ENCODE peak calls at places on chromosomes 1 and 21, in five cellular contexts. One of them, this sample, is unnamed.

GRCh38 chr1:12161662-12162458 is 4.9 kb upstream of the TNFRSF1B start:
- DNase-seq in CD4-positive, alpha-beta T cell: peak
- DNase-seq in epithelial cell of esophagus: peak
- DNase-seq in WTC11: no peak
- DNase-seq in colonic mucosa: peak
- DNase-seq in this sample: peak

GRCh38 chr1:157135070-157135469 is 3.1 kb downstream of the ETV3 start:
- DNase-seq in CD4-positive, alpha-beta T cell: no peak
- DNase-seq in epithelial cell of esophagus: no peak
- DNase-seq in WTC11: no peak
- DNase-seq in colonic mucosa: no peak
- DNase-seq in this sample: no peak

GRCh38 chr1:224884428-224884827 is 45.0 kb upstream of the DNAH14 start:
- DNase-seq in CD4-positive, alpha-beta T cell: no peak
- DNase-seq in epithelial cell of esophagus: no peak
- DNase-seq in WTC11: no peak
- DNase-seq in colonic mucosa: peak
- DNase-seq in this sample: no peak

GRCh38 chr1:235074335-235075120 is 54.1 kb downstream of the TOMM20 start:
- DNase-seq in CD4-positive, alpha-beta T cell: no peak
- DNase-seq in epithelial cell of esophagus: peak
- DNase-seq in WTC11: no peak
- DNase-seq in colonic mucosa: peak
- DNase-seq in this sample: no peak

GRCh38 chr1:155127105-155127671 is 488 bp upstream of the EFNA1 start:
- DNase-seq in CD4-positive, alpha-beta T cell: no peak
- DNase-seq in epithelial cell of esophagus: peak
- DNase-seq in WTC11: peak
- DNase-seq in colonic mucosa: peak
- DNase-seq in this sample: no peak

GRCh38 chr21:41725421-41726021 is 41.3 kb downstream of the RIPK4 start:
- DNase-seq in CD4-positive, alpha-beta T cell: no peak
- DNase-seq in epithelial cell of esophagus: no peak
- DNase-seq in WTC11: no peak
- DNase-seq in colonic mucosa: no peak
- DNase-seq in this sample: no peak

GRCh38 chr1:62271932-62272728 is 47.1 kb downstream of the KANK4 start:
- DNase-seq in CD4-positive, alpha-beta T cell: peak
- DNase-seq in epithelial cell of esophagus: no peak
- DNase-seq in WTC11: no peak
- DNase-seq in colonic mucosa: no peak
- DNase-seq in this sample: no peak

GRCh38 chr1:38115251-38115650 is 68.7 kb upstream of the POU3F1 start:
- DNase-seq in CD4-positive, alpha-beta T cell: no peak
- DNase-seq in epithelial cell of esophagus: no peak
- DNase-seq in WTC11: no peak
- DNase-seq in colonic mucosa: no peak
- DNase-seq in this sample: no peak

GRCh38 chr1:200410566-200410878 is 686 bp upstream of the ZNF281 start:
- DNase-seq in CD4-positive, alpha-beta T cell: no peak
- DNase-seq in epithelial cell of esophagus: peak
- DNase-seq in WTC11: no peak
- DNase-seq in colonic mucosa: peak
- DNase-seq in this sample: no peak

GRCh38 chr1:60461889-60462595 is 388.5 kb upstream of the C1orf87 start:
- DNase-seq in CD4-positive, alpha-beta T cell: no peak
- DNase-seq in epithelial cell of esophagus: no peak
- DNase-seq in WTC11: no peak
- DNase-seq in colonic mucosa: no peak
- DNase-seq in this sample: no peak

DNA sequence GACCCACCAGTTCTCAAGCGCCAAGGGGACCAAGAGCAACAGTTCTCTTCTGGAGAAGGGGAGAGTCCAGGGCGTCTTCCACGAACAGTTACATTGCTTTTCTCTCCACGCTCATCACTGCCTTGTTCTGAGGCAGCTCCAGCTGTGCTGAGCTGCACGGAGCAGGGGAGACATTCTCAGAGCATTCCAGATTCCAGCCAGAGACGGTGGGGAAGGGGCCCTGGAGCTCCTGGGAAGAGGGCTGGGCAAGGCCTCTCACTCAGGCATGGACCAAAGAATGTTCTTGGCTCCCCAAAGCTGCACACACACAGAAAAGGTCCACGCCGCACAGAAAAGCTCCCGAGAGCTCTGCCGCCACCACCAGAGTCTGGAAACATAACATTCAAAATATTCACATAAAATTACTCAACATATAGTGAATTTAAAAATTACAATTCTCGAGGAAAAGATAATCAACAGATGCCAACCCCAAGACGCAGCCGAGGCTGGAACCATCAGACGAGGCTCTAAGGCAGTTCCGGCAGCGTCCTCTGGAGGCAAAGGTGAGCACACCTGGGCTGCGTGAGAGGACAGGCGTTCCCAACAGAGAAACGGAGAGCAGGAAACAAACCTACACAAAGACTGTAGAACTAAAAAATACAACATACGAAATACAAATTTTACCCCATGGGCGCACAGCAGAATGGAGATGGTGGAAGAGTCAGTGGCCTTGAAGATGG is 40.5 kb downstream of the UBE2G2 start:
- DNase-seq in CD4-positive, alpha-beta T cell: no peak
- DNase-seq in epithelial cell of esophagus: peak
- DNase-seq in WTC11: peak
- DNase-seq in colonic mucosa: peak
- DNase-seq in this sample: peak
- TF ChIP-seq CTCF in CD4-positive, alpha-beta T cell: peak
- TF ChIP-seq CTCF in epithelial cell of esophagus: peak
- TF ChIP-seq CTCF in WTC11: peak
- TF ChIP-seq CTCF in colonic mucosa: peak
- TF ChIP-seq CTCF in this sample: peak

DNA sequence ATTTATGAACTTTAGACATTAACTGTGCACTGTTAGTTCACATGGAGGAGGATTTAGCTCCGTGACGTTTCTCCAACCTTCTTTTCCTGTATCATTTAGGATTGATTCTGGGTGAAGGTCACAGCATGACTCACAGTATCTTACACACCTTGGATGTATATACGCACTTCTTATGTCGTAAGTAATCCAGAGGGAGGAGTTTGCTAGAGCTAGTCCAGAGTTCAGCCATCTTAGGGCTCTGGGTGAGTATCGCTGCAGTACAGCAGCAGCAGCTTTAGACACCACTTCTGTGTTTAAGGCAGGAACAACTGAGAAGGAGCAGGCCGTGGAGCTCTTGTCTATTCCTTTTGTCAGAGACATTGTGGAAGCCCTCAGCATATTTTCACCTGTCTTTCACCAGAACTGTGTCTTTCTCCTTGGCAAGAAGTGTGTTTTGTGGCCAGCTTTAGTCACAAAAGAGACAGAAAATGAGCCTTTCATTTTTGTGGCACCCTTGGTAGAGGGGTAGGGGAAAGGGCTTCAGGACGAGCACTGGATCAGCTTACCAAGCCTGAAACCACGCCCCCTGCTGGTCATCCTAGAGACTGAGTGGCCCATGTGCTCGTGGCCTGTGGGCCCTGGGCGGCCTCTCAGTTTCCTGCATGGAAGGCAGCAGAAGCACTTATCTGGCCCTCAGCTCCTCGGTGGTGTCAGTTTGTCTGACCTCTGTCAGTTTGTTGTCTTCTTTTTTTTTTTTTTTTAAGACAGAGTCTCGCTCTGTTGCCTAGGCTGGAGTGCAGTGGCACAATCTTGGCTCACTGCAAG is 64.0 kb downstream of the ADARB1 start:
- DNase-seq in CD4-positive, alpha-beta T cell: peak
- DNase-seq in epithelial cell of esophagus: peak
- DNase-seq in WTC11: peak
- DNase-seq in colonic mucosa: peak
- DNase-seq in this sample: peak
- TF ChIP-seq CTCF in CD4-positive, alpha-beta T cell: peak
- TF ChIP-seq CTCF in epithelial cell of esophagus: peak
- TF ChIP-seq CTCF in WTC11: peak
- TF ChIP-seq CTCF in colonic mucosa: peak
- TF ChIP-seq CTCF in this sample: peak

GRCh38 chr1:35294809-35295208 is 26.3 kb downstream of the ZMYM4 start:
- DNase-seq in CD4-positive, alpha-beta T cell: no peak
- DNase-seq in epithelial cell of esophagus: no peak
- DNase-seq in WTC11: no peak
- DNase-seq in colonic mucosa: no peak
- DNase-seq in this sample: no peak

GRCh38 chr1:35301674-35302392 is 33.3 kb downstream of the ZMYM4 start:
- DNase-seq in CD4-positive, alpha-beta T cell: no peak
- DNase-seq in epithelial cell of esophagus: no peak
- DNase-seq in WTC11: no peak
- DNase-seq in colonic mucosa: no peak
- DNase-seq in this sample: no peak

GRCh38 chr1:35300376-35300775 is 31.9 kb downstream of the ZMYM4 start:
- DNase-seq in CD4-positive, alpha-beta T cell: no peak
- DNase-seq in epithelial cell of esophagus: no peak
- DNase-seq in WTC11: no peak
- DNase-seq in colonic mucosa: no peak
- DNase-seq in this sample: no peak

DNA sequence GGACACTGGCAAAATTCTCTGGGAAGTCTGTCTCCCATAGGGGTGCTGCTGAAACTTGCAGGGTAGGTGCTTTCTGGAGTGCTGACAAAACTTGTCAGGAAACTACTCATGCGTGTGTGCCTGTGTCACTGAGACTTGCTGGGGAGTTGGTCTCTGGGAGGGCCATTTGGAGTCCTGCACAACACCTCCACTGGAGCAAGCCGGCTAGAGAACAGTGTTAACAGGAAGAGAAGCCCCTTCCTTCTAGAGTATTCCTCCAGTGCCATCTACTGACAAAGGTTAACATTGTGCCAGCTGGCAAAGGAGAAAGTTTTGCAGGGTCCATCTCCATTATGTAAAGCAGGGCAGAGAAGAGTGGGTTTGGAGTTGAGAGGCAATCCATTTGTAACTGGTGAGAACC is 30.0 kb downstream of the ZMYM4 start:
- DNase-seq in CD4-positive, alpha-beta T cell: no peak
- DNase-seq in epithelial cell of esophagus: peak
- DNase-seq in WTC11: peak
- DNase-seq in colonic mucosa: peak
- DNase-seq in this sample: no peak
- TF ChIP-seq CTCF in CD4-positive, alpha-beta T cell: peak
- TF ChIP-seq CTCF in epithelial cell of esophagus: peak
- TF ChIP-seq CTCF in WTC11: no peak
- TF ChIP-seq CTCF in colonic mucosa: peak
- TF ChIP-seq CTCF in this sample: peak

GRCh38 chr1:164581762-164582161 is 22.8 kb downstream of the PBX1 start:
- DNase-seq in CD4-positive, alpha-beta T cell: no peak
- DNase-seq in epithelial cell of esophagus: no peak
- DNase-seq in WTC11: no peak
- DNase-seq in colonic mucosa: no peak
- DNase-seq in this sample: no peak
- TF ChIP-seq CTCF in CD4-positive, alpha-beta T cell: no peak
- TF ChIP-seq CTCF in epithelial cell of esophagus: no peak
- TF ChIP-seq CTCF in WTC11: no peak
- TF ChIP-seq CTCF in colonic mucosa: no peak
- TF ChIP-seq CTCF in this sample: no peak

GRCh38 chr1:32241011-32241763 is 5.8 kb upstream of the FAM167B start:
- DNase-seq in CD4-positive, alpha-beta T cell: peak
- DNase-seq in epithelial cell of esophagus: no peak
- DNase-seq in WTC11: peak
- DNase-seq in colonic mucosa: peak
- DNase-seq in this sample: peak
- TF ChIP-seq CTCF in CD4-positive, alpha-beta T cell: no peak
- TF ChIP-seq CTCF in epithelial cell of esophagus: no peak
- TF ChIP-seq CTCF in WTC11: no peak
- TF ChIP-seq CTCF in colonic mucosa: no peak
- TF ChIP-seq CTCF in this sample: no peak

GRCh38 chr1:2103901-2104590 is 53.8 kb downstream of the PRKCZ start:
- DNase-seq in CD4-positive, alpha-beta T cell: no peak
- DNase-seq in epithelial cell of esophagus: no peak
- DNase-seq in WTC11: no peak
- DNase-seq in colonic mucosa: no peak
- DNase-seq in this sample: no peak

GRCh38 chr1:2106681-2107405 is 56.6 kb downstream of the PRKCZ start:
- DNase-seq in CD4-positive, alpha-beta T cell: no peak
- DNase-seq in epithelial cell of esophagus: no peak
- DNase-seq in WTC11: no peak
- DNase-seq in colonic mucosa: no peak
- DNase-seq in this sample: no peak

GRCh38 chr1:2105781-2106524 is 55.7 kb downstream of the PRKCZ start:
- DNase-seq in CD4-positive, alpha-beta T cell: no peak
- DNase-seq in epithelial cell of esophagus: no peak
- DNase-seq in WTC11: no peak
- DNase-seq in colonic mucosa: no peak
- DNase-seq in this sample: no peak

GRCh38 chr1:2103266-2103900 is 53.2 kb downstream of the PRKCZ start:
- DNase-seq in CD4-positive, alpha-beta T cell: no peak
- DNase-seq in epithelial cell of esophagus: no peak
- DNase-seq in WTC11: no peak
- DNase-seq in colonic mucosa: no peak
- DNase-seq in this sample: no peak

GRCh38 chr1:2104621-2105427 is 54.6 kb downstream of the PRKCZ start:
- DNase-seq in CD4-positive, alpha-beta T cell: no peak
- DNase-seq in epithelial cell of esophagus: no peak
- DNase-seq in WTC11: peak
- DNase-seq in colonic mucosa: no peak
- DNase-seq in this sample: peak
- TF ChIP-seq CTCF in CD4-positive, alpha-beta T cell: no peak
- TF ChIP-seq CTCF in epithelial cell of esophagus: no peak
- TF ChIP-seq CTCF in WTC11: no peak
- TF ChIP-seq CTCF in colonic mucosa: no peak
- TF ChIP-seq CTCF in this sample: no peak

GRCh38 chr21:31683029-31683428 is 23.5 kb downstream of the SOD1 start:
- DNase-seq in CD4-positive, alpha-beta T cell: no peak
- DNase-seq in epithelial cell of esophagus: no peak
- DNase-seq in WTC11: no peak
- DNase-seq in colonic mucosa: no peak
- DNase-seq in this sample: no peak
- TF ChIP-seq CTCF in CD4-positive, alpha-beta T cell: no peak
- TF ChIP-seq CTCF in epithelial cell of esophagus: peak
- TF ChIP-seq CTCF in WTC11: no peak
- TF ChIP-seq CTCF in colonic mucosa: no peak
- TF ChIP-seq CTCF in this sample: no peak

DNA sequence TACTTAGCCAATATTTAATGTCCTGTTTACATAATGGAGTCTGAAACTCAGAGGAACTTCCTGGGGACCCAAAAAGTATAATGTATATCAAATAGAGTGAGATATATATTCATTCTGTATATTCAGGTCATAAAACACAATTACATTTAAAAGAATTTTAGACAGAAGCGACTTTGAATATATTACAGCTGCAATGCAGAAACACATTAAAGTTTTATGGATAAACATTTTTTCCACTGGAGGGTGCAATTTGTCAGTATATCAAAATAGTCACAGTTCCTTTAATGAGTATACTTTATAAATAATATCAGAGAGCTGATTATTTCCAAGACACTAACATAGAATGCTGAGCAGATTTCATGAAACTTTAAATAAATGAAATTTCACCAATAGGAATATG is 43.9 kb upstream of the CRB1 start:
- DNase-seq in CD4-positive, alpha-beta T cell: no peak
- DNase-seq in epithelial cell of esophagus: peak
- DNase-seq in WTC11: no peak
- DNase-seq in colonic mucosa: no peak
- DNase-seq in this sample: no peak
- TF ChIP-seq CTCF in CD4-positive, alpha-beta T cell: no peak
- TF ChIP-seq CTCF in epithelial cell of esophagus: peak
- TF ChIP-seq CTCF in WTC11: no peak
- TF ChIP-seq CTCF in colonic mucosa: no peak
- TF ChIP-seq CTCF in this sample: no peak